ENCODE peak calls at places on chromosomes 12 and 14, in ten cellular contexts. P is renal cortical epithelial cell; Q is stimulated activated CD4-positive, alpha-beta T cell treated with anti-CD3 and anti-CD28 coated beads, Interleukin-15, amount 100 ng/mL, for 24 hours; M is astrocyte of the hippocampus; T is RPMI8226; Z is colonic mucosa; I is brain microvascular endothelial cell; H is smooth muscle cell of the brain vasculature; W is pancreas; D is T follicular helper cell. E is an unnamed sample.

GRCh38 chr12:2805146-2805525 is 7.3 kb upstream of the ITFG2 start:
- DNase-seq in P (no peak), Q (no peak), M (peak), T (no peak), Z (no peak), I (peak), H (no peak), W (no peak), D (no peak), E (peak)

GRCh38 chr14:60094306-60094897 is 2.7 kb downstream of the PCNX4 start:
- DNase-seq in P (peak), Q (peak), M (peak), T (no peak), Z (no peak), I (peak), H (no peak), W (no peak), D (no peak), E (peak)

GRCh38 chr12:94073441-94074051 is 74.8 kb upstream of the PLXNC1 start:
- DNase-seq in P (no peak), Q (no peak), M (no peak), T (no peak), Z (no peak), I (no peak), H (no peak), W (no peak), D (no peak), E (peak)

GRCh38 chr14:89123851-89124250 is 293.2 kb downstream of the FOXN3 start:
- DNase-seq in P (no peak), Q (no peak), M (no peak), T (no peak), Z (no peak), I (no peak), H (no peak), W (no peak), D (no peak), E (no peak)

GRCh38 chr14:72961579-72962335 is 35.5 kb downstream of the DCAF4 start:
- DNase-seq in P (peak), Q (no peak), M (peak), T (no peak), Z (no peak), I (no peak), H (no peak), W (no peak), D (no peak), E (no peak)

GRCh38 chr12:92151916-92152315 is 6.3 kb upstream of the BTG1 start:
- DNase-seq in P (no peak), Q (no peak), M (no peak), T (no peak), Z (no peak), I (no peak), H (no peak), W (no peak), D (no peak), E (no peak)

GRCh38 chr12:116532986-116533342 is 26.2 kb upstream of the MAP1LC3B2 start:
- DNase-seq in P (no peak), Q (no peak), M (no peak), T (no peak), Z (no peak), I (no peak), H (no peak), W (no peak), D (no peak), E (no peak)

GRCh38 chr14:49173765-49174373 is 412.3 kb downstream of the RPS29 start:
- DNase-seq in P (peak), Q (peak), M (peak), T (peak), Z (peak), I (peak), H (peak), W (no peak), D (no peak), E (peak)

GRCh38 chr12:90172524-90172923 is 463.9 kb upstream of the ATP2B1 start:
- DNase-seq in P (no peak), Q (no peak), M (no peak), T (no peak), Z (no peak), I (no peak), H (no peak), W (no peak), D (no peak), E (no peak)

GRCh38 chr14:24913746-24914145 is 136.2 kb downstream of the STXBP6 start:
- DNase-seq in P (no peak), Q (no peak), M (no peak), T (no peak), Z (no peak), I (no peak), H (no peak), W (no peak), D (no peak), E (no peak)

GRCh38 chr14:63901434-63902085 is 48.8 kb downstream of the SYNE2 start:
- DNase-seq in P (peak), Q (no peak), M (peak), T (no peak), Z (no peak), I (no peak), H (no peak), W (no peak), D (no peak), E (peak)

GRCh38 chr14:21534576-21534975 is 8.4 kb upstream of the SALL2 start:
- DNase-seq in P (no peak), Q (no peak), M (no peak), T (no peak), Z (no peak), I (no peak), H (no peak), W (no peak), D (no peak), E (no peak)

GRCh38 chr12:124856132-124856841 is 7.4 kb downstream of the SCARB1 start:
- DNase-seq in P (no peak), Q (no peak), M (no peak), T (no peak), Z (no peak), I (no peak), H (no peak), W (no peak), D (no peak), E (no peak)

GRCh38 chr14:71776463-71777359 is 155.5 kb upstream of the RGS6 start:
- DNase-seq in P (peak), Q (peak), M (peak), T (no peak), Z (no peak), I (no peak), H (no peak), W (no peak), D (no peak), E (peak)

GRCh38 chr14:67440513-67440912 is 28.5 kb upstream of the PLEK2 start:
- DNase-seq in P (no peak), Q (no peak), M (no peak), T (no peak), Z (peak), I (no peak), H (no peak), W (no peak), D (no peak), E (no peak)

GRCh38 chr12:65911321-65911720 is 87.0 kb downstream of the HMGA2 start:
- DNase-seq in P (peak), Q (no peak), M (peak), T (peak), Z (peak), I (peak), H (no peak), W (no peak), D (no peak), E (peak)

GRCh38 chr12:68900241-68900640 is 32.7 kb downstream of the CPM start:
- DNase-seq in P (no peak), Q (no peak), M (no peak), T (no peak), Z (no peak), I (no peak), H (no peak), W (no peak), D (no peak), E (no peak)

GRCh38 chr12:1825382-1826102 is 5.2 kb downstream of the LRTM2 start:
- DNase-seq in P (no peak), Q (no peak), M (no peak), T (peak), Z (no peak), I (no peak), H (no peak), W (peak), D (no peak), E (no peak)

GRCh38 chr14:69682607-69683263 is 71.3 kb downstream of the SUSD6 start:
- DNase-seq in P (no peak), Q (peak), M (no peak), T (peak), Z (no peak), I (no peak), H (no peak), W (no peak), D (no peak), E (peak)

GRCh38 chr14:75469606-75470237 is 41.9 kb downstream of the JDP2 start:
- DNase-seq in P (no peak), Q (no peak), M (no peak), T (no peak), Z (peak), I (no peak), H (no peak), W (peak), D (no peak), E (no peak)

GRCh38 chr14:74219806-74220205 is 19.4 kb upstream of the VSX2 start:
- DNase-seq in P (no peak), Q (no peak), M (no peak), T (no peak), Z (no peak), I (no peak), H (no peak), W (no peak), D (no peak), E (no peak)

GRCh38 chr14:103107941-103108748 is 13.6 kb downstream of the EXOC3L4 start:
- DNase-seq in P (no peak), Q (no peak), M (no peak), T (no peak), Z (no peak), I (no peak), H (no peak), W (no peak), D (no peak), E (no peak)

GRCh38 chr12:22353615-22354325 is 19.3 kb upstream of the ST8SIA1 start:
- DNase-seq in P (no peak), Q (no peak), M (no peak), T (no peak), Z (no peak), I (no peak), H (no peak), W (no peak), D (no peak), E (no peak)

E was measured in fibroblast of pulmonary artery.